ENCODE peak calls at places on chromosomes 11 and 22, in seven cellular contexts. One of them, this sample, is unnamed.

GRCh38 chr11:78069465-78069864 is 5.8 kb downstream of the THRSP start:
- DNase-seq in HepG2: no peak
- DNase-seq in HCT116: no peak
- DNase-seq in K562: no peak
- DNase-seq in GM12878: no peak
- DNase-seq in H1: no peak
- DNase-seq in SK-N-SH: no peak
- DNase-seq in this sample: peak

GRCh38 chr11:62253999-62254542 is 12.0 kb downstream of the SCGB1D2 start:
- DNase-seq in K562: no peak
- DNase-seq in H1: no peak
- DNase-seq in GM12878: no peak
- DNase-seq in HepG2: no peak
- DNase-seq in SK-N-SH: no peak
- DNase-seq in HCT116: no peak
- DNase-seq in this sample: no peak

GRCh38 chr11:21415566-21415965 is 746.2 kb downstream of the NELL1 start:
- DNase-seq in SK-N-SH: no peak
- DNase-seq in H1: no peak
- DNase-seq in GM12878: no peak
- DNase-seq in K562: no peak
- DNase-seq in HCT116: no peak
- DNase-seq in HepG2: no peak
- DNase-seq in this sample: no peak

GRCh38 chr11:46676436-46677158 is 23.8 kb downstream of the ARHGAP1 start:
- DNase-seq in SK-N-SH: no peak
- DNase-seq in HepG2: no peak
- DNase-seq in GM12878: no peak
- DNase-seq in H1: no peak
- DNase-seq in K562: no peak
- DNase-seq in HCT116: no peak
- DNase-seq in this sample: no peak

GRCh38 chr22:24115247-24116207 is 65.8 kb upstream of the SUSD2 start:
- DNase-seq in H1: no peak
- DNase-seq in GM12878: no peak
- DNase-seq in HCT116: no peak
- DNase-seq in K562: no peak
- DNase-seq in HepG2: no peak
- DNase-seq in SK-N-SH: no peak
- DNase-seq in this sample: no peak

GRCh38 chr11:117928818-117929567 is at the start of gene TMPRSS13:
- DNase-seq in HCT116: no peak
- DNase-seq in HepG2: no peak
- DNase-seq in H1: no peak
- DNase-seq in GM12878: no peak
- DNase-seq in K562: no peak
- DNase-seq in SK-N-SH: no peak
- DNase-seq in this sample: peak

GRCh38 chr22:41237707-41238569 is 2.8 kb downstream of the CHADL start:
- DNase-seq in HepG2: no peak
- DNase-seq in GM12878: peak
- DNase-seq in K562: peak
- DNase-seq in HCT116: no peak
- DNase-seq in H1: no peak
- DNase-seq in SK-N-SH: peak
- DNase-seq in this sample: no peak

GRCh38 chr11:66294626-66295620 is 3.2 kb downstream of the TMEM151A start:
- DNase-seq in K562: no peak
- DNase-seq in GM12878: no peak
- DNase-seq in HepG2: no peak
- DNase-seq in H1: no peak
- DNase-seq in HCT116: no peak
- DNase-seq in SK-N-SH: no peak
- DNase-seq in this sample: no peak

GRCh38 chr11:36409152-36409713 is 100.8 kb downstream of the TRAF6 start:
- DNase-seq in H1: no peak
- DNase-seq in SK-N-SH: no peak
- DNase-seq in K562: no peak
- DNase-seq in GM12878: no peak
- DNase-seq in HCT116: no peak
- DNase-seq in HepG2: no peak
- DNase-seq in this sample: no peak

GRCh38 chr11:12288212-12288933 is 89.0 kb upstream of the PARVA start:
- DNase-seq in K562: peak
- DNase-seq in GM12878: no peak
- DNase-seq in SK-N-SH: peak
- DNase-seq in HepG2: peak
- DNase-seq in H1: peak
- DNase-seq in HCT116: peak
- DNase-seq in this sample: peak

GRCh38 chr22:42719133-42719532 is 1.5 kb downstream of the A4GALT start:
- DNase-seq in GM12878: no peak
- DNase-seq in HepG2: no peak
- DNase-seq in K562: no peak
- DNase-seq in SK-N-SH: no peak
- DNase-seq in HCT116: no peak
- DNase-seq in H1: no peak
- DNase-seq in this sample: no peak

GRCh38 chr22:46178755-46179505 is 28.6 kb downstream of the PPARA start:
- DNase-seq in H1: no peak
- DNase-seq in K562: no peak
- DNase-seq in HepG2: peak
- DNase-seq in HCT116: no peak
- DNase-seq in GM12878: no peak
- DNase-seq in SK-N-SH: no peak
- DNase-seq in this sample: no peak

GRCh38 chr11:73990727-73991126 is 8.1 kb upstream of the UCP2 start:
- DNase-seq in K562: no peak
- DNase-seq in H1: no peak
- DNase-seq in SK-N-SH: no peak
- DNase-seq in HepG2: no peak
- DNase-seq in HCT116: no peak
- DNase-seq in GM12878: no peak
- DNase-seq in this sample: no peak

GRCh38 chr11:94737171-94737611 is 31.0 kb upstream of the AMOTL1 start:
- DNase-seq in SK-N-SH: no peak
- DNase-seq in K562: no peak
- DNase-seq in GM12878: no peak
- DNase-seq in HCT116: no peak
- DNase-seq in HepG2: peak
- DNase-seq in H1: no peak
- DNase-seq in this sample: peak

GRCh38 chr11:10588904-10589303 is 20.4 kb upstream of the LYVE1 start:
- DNase-seq in GM12878: no peak
- DNase-seq in K562: no peak
- DNase-seq in SK-N-SH: no peak
- DNase-seq in HCT116: no peak
- DNase-seq in HepG2: no peak
- DNase-seq in H1: no peak
- DNase-seq in this sample: peak

GRCh38 chr11:9568854-9569587 is 4.4 kb upstream of the WEE1 start:
- DNase-seq in SK-N-SH: peak
- DNase-seq in HCT116: peak
- DNase-seq in GM12878: no peak
- DNase-seq in K562: no peak
- DNase-seq in HepG2: peak
- DNase-seq in H1: no peak
- DNase-seq in this sample: no peak

GRCh38 chr22:22125579-22126468 is 118.8 kb upstream of the VPREB1 start:
- DNase-seq in K562: no peak
- DNase-seq in HepG2: no peak
- DNase-seq in H1: no peak
- DNase-seq in GM12878: no peak
- DNase-seq in SK-N-SH: no peak
- DNase-seq in HCT116: no peak
- DNase-seq in this sample: no peak

GRCh38 chr11:13942908-13943505 is 19.5 kb upstream of the SPON1 start:
- DNase-seq in H1: no peak
- DNase-seq in SK-N-SH: no peak
- DNase-seq in GM12878: no peak
- DNase-seq in HCT116: peak
- DNase-seq in HepG2: no peak
- DNase-seq in K562: no peak
- DNase-seq in this sample: no peak

GRCh38 chr11:64916040-64916847 is 765 bp downstream of the ATG2A start:
- DNase-seq in SK-N-SH: peak
- DNase-seq in K562: peak
- DNase-seq in HCT116: no peak
- DNase-seq in GM12878: no peak
- DNase-seq in H1: no peak
- DNase-seq in HepG2: peak
- DNase-seq in this sample: peak

GRCh38 chr11:13354335-13354734 is 76.7 kb downstream of the BMAL1 start:
- DNase-seq in HCT116: no peak
- DNase-seq in K562: peak
- DNase-seq in SK-N-SH: no peak
- DNase-seq in H1: no peak
- DNase-seq in GM12878: no peak
- DNase-seq in HepG2: no peak
- DNase-seq in this sample: no peak

GRCh38 chr22:24325105-24325757 is 54.6 kb downstream of the SPECC1L start:
- DNase-seq in K562: peak
- DNase-seq in SK-N-SH: peak
- DNase-seq in HepG2: peak
- DNase-seq in HCT116: no peak
- DNase-seq in GM12878: peak
- DNase-seq in H1: no peak
- DNase-seq in this sample: peak

DNA sequence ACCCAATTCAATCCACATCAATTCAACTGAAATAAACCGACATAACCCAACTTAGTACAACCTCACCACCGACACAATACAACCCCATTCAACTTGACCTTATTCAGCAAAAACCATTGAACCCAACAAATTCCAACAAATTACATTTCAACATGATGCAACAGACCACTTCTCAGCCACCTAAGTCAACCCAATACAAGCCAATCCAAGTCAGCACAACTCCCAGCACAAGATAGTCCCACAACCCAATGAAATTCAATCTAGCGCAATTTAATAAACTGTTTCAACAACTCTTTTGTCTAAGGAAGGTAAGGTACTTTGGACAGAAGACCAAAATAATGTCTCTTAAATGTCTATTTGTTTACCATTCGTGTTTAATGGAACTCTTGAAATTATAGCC is 226.0 kb downstream of the MIAT start:
- DNase-seq in H1: no peak
- DNase-seq in HepG2: no peak
- DNase-seq in K562: no peak
- DNase-seq in SK-N-SH: no peak
- DNase-seq in GM12878: no peak
- DNase-seq in HCT116: no peak
- DNase-seq in this sample: no peak
- TF ChIP-seq JUND in H1: no peak
- TF ChIP-seq JUND in HepG2: no peak
- TF ChIP-seq JUND in K562: no peak
- TF ChIP-seq JUND in SK-N-SH: no peak
- TF ChIP-seq JUND in GM12878: no peak
- TF ChIP-seq JUND in HCT116: no peak
- TF ChIP-seq JUND in this sample: no peak

GRCh38 chr11:88375927-88376470 is 38.5 kb upstream of the CTSC start:
- DNase-seq in GM12878: no peak
- DNase-seq in K562: no peak
- DNase-seq in H1: no peak
- DNase-seq in HCT116: no peak
- DNase-seq in HepG2: no peak
- DNase-seq in SK-N-SH: no peak
- DNase-seq in this sample: no peak
- TF ChIP-seq JUND in GM12878: no peak
- TF ChIP-seq JUND in K562: no peak
- TF ChIP-seq JUND in H1: no peak
- TF ChIP-seq JUND in HCT116: no peak
- TF ChIP-seq JUND in HepG2: no peak
- TF ChIP-seq JUND in SK-N-SH: no peak
- TF ChIP-seq JUND in this sample: no peak

GRCh38 chr11:123356539-123356938 is 73.5 kb upstream of the GRAMD1B start:
- DNase-seq in GM12878: no peak
- DNase-seq in HCT116: no peak
- DNase-seq in H1: no peak
- DNase-seq in K562: no peak
- DNase-seq in HepG2: no peak
- DNase-seq in SK-N-SH: no peak
- DNase-seq in this sample: no peak

GRCh38 chr11:123354371-123354770 is 75.7 kb upstream of the GRAMD1B start:
- DNase-seq in SK-N-SH: no peak
- DNase-seq in HepG2: no peak
- DNase-seq in K562: no peak
- DNase-seq in GM12878: no peak
- DNase-seq in HCT116: no peak
- DNase-seq in H1: no peak
- DNase-seq in this sample: no peak

DNA sequence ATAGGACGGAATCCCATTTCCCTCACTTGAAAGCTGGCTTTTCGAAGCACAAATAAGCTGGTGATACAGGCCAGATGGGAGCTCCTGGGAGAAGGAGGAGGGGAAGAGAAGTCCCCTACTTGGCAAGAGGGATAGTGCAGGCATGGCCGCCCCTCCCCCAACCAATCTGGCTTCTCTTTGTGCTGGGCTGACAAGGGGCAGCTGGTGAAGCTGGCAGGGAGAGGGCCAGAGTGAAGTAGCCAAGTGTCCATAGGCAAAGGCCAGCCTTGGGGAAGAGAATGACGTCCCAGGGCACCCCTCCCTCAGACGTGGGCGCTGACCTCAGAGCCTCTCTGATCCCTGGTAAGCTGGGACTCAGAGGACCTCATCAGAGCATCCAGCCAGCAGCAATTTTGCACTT is 78.7 kb upstream of the GRAMD1B start:
- DNase-seq in SK-N-SH: peak
- DNase-seq in K562: no peak
- DNase-seq in HCT116: no peak
- DNase-seq in HepG2: no peak
- DNase-seq in H1: no peak
- DNase-seq in GM12878: no peak
- DNase-seq in this sample: no peak
- TF ChIP-seq JUND in SK-N-SH: no peak
- TF ChIP-seq JUND in K562: no peak
- TF ChIP-seq JUND in HCT116: no peak
- TF ChIP-seq JUND in HepG2: no peak
- TF ChIP-seq JUND in H1: no peak
- TF ChIP-seq JUND in GM12878: no peak
- TF ChIP-seq JUND in this sample: no peak

GRCh38 chr11:131111775-131112174 is 195.5 kb upstream of the SNX19 start:
- DNase-seq in HepG2: no peak
- DNase-seq in K562: no peak
- DNase-seq in GM12878: no peak
- DNase-seq in SK-N-SH: no peak
- DNase-seq in HCT116: no peak
- DNase-seq in H1: no peak
- DNase-seq in this sample: no peak

GRCh38 chr11:131109256-131109655 is 193.0 kb upstream of the SNX19 start:
- DNase-seq in HepG2: no peak
- DNase-seq in GM12878: no peak
- DNase-seq in H1: no peak
- DNase-seq in HCT116: no peak
- DNase-seq in K562: no peak
- DNase-seq in SK-N-SH: no peak
- DNase-seq in this sample: no peak

DNA sequence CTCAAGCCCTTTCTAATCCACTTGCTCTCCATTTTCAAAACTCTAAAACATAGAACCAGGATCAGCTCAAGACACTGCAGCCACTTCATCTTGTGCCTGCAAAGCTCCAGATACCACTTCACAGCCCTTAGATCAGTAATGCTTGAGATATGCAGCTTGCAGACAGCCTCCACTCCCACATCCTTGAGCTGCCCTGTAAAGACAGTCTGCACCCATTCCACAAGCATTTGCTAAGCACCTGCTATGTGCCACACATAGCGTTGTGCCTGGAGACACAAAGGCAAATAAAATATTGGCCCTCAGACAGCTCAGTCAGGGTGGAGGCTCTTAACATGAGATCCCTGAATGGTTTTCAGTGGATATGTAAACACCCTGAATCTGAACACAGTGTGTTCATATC is 192.5 kb upstream of the SNX19 start:
- DNase-seq in GM12878: no peak
- DNase-seq in SK-N-SH: no peak
- DNase-seq in H1: no peak
- DNase-seq in K562: no peak
- DNase-seq in HepG2: no peak
- DNase-seq in HCT116: no peak
- DNase-seq in this sample: no peak
- TF ChIP-seq JUND in GM12878: no peak
- TF ChIP-seq JUND in SK-N-SH: no peak
- TF ChIP-seq JUND in H1: no peak
- TF ChIP-seq JUND in K562: no peak
- TF ChIP-seq JUND in HepG2: no peak
- TF ChIP-seq JUND in HCT116: no peak
- TF ChIP-seq JUND in this sample: no peak

This sample was measured in T47D.